ENCODE peak calls at places on chromosomes 2 and 18, in six cellular contexts. One of them, this sample, is unnamed.

GRCh38 chr2:86671304-86671981 is 47.8 kb upstream of the RNF103 start:
- DNase-seq in foreskin fibroblast: peak; percentile 39
- DNase-seq in ACHN: no peak
- DNase-seq in T follicular helper cell: no peak
- DNase-seq in hypothalamus: no peak
- DNase-seq in stimulated activated CD4-positive, alpha-beta T cell treated with anti-CD3 and anti-CD28 coated beads, Interleukin-2, amount 100 ng/mL, for 48 hours: no peak
- DNase-seq in this sample: no peak

GRCh38 chr2:15963977-15964670 is 23.8 kb downstream of the MYCN start:
- DNase-seq in foreskin fibroblast: no peak
- DNase-seq in ACHN: no peak
- DNase-seq in T follicular helper cell: no peak
- DNase-seq in hypothalamus: no peak
- DNase-seq in stimulated activated CD4-positive, alpha-beta T cell treated with anti-CD3 and anti-CD28 coated beads, Interleukin-2, amount 100 ng/mL, for 48 hours: no peak
- DNase-seq in this sample: no peak

GRCh38 chr2:235505210-235505741 is 11.4 kb downstream of the AGAP1 start:
- DNase-seq in foreskin fibroblast: no peak
- DNase-seq in ACHN: no peak
- DNase-seq in T follicular helper cell: no peak
- DNase-seq in hypothalamus: no peak
- DNase-seq in stimulated activated CD4-positive, alpha-beta T cell treated with anti-CD3 and anti-CD28 coated beads, Interleukin-2, amount 100 ng/mL, for 48 hours: no peak
- DNase-seq in this sample: no peak

GRCh38 chr18:36688020-36688965 is 140.5 kb downstream of the TPGS2 start:
- DNase-seq in foreskin fibroblast: peak; percentile 85
- DNase-seq in ACHN: peak; percentile 60
- DNase-seq in T follicular helper cell: no peak
- DNase-seq in hypothalamus: no peak
- DNase-seq in stimulated activated CD4-positive, alpha-beta T cell treated with anti-CD3 and anti-CD28 coated beads, Interleukin-2, amount 100 ng/mL, for 48 hours: peak; percentile 44
- DNase-seq in this sample: no peak

GRCh38 chr2:100291152-100291970 is 30.9 kb downstream of the LONRF2 start:
- DNase-seq in foreskin fibroblast: peak; percentile 74
- DNase-seq in ACHN: peak; percentile 94
- DNase-seq in T follicular helper cell: peak; percentile 8
- DNase-seq in hypothalamus: no peak
- DNase-seq in stimulated activated CD4-positive, alpha-beta T cell treated with anti-CD3 and anti-CD28 coated beads, Interleukin-2, amount 100 ng/mL, for 48 hours: peak; percentile 42
- DNase-seq in this sample: peak; percentile 21

GRCh38 chr18:54957987-54958386 is 1.3 kb downstream of the CCDC68 start:
- DNase-seq in foreskin fibroblast: peak; percentile 36
- DNase-seq in ACHN: no peak
- DNase-seq in T follicular helper cell: no peak
- DNase-seq in hypothalamus: no peak
- DNase-seq in stimulated activated CD4-positive, alpha-beta T cell treated with anti-CD3 and anti-CD28 coated beads, Interleukin-2, amount 100 ng/mL, for 48 hours: no peak
- DNase-seq in this sample: no peak

GRCh38 chr2:48420512-48421197 is 109.3 kb upstream of the STON1 start:
- DNase-seq in foreskin fibroblast: peak; percentile 96
- DNase-seq in ACHN: peak; percentile 87
- DNase-seq in T follicular helper cell: peak; percentile 84
- DNase-seq in hypothalamus: peak; percentile 45
- DNase-seq in stimulated activated CD4-positive, alpha-beta T cell treated with anti-CD3 and anti-CD28 coated beads, Interleukin-2, amount 100 ng/mL, for 48 hours: peak; percentile 97
- DNase-seq in this sample: peak; percentile 80

GRCh38 chr2:232434091-232434490 is 21.9 kb upstream of the ALPI start:
- DNase-seq in foreskin fibroblast: no peak
- DNase-seq in ACHN: no peak
- DNase-seq in T follicular helper cell: no peak
- DNase-seq in hypothalamus: no peak
- DNase-seq in stimulated activated CD4-positive, alpha-beta T cell treated with anti-CD3 and anti-CD28 coated beads, Interleukin-2, amount 100 ng/mL, for 48 hours: no peak
- DNase-seq in this sample: no peak

GRCh38 chr2:111172666-111173065 is 52.0 kb downstream of the BCL2L11 start:
- DNase-seq in foreskin fibroblast: no peak
- DNase-seq in ACHN: no peak
- DNase-seq in T follicular helper cell: no peak
- DNase-seq in hypothalamus: no peak
- DNase-seq in stimulated activated CD4-positive, alpha-beta T cell treated with anti-CD3 and anti-CD28 coated beads, Interleukin-2, amount 100 ng/mL, for 48 hours: no peak
- DNase-seq in this sample: no peak

GRCh38 chr2:178819147-178819875 is 12.1 kb upstream of the TTN start:
- DNase-seq in foreskin fibroblast: peak; percentile 9
- DNase-seq in ACHN: no peak
- DNase-seq in T follicular helper cell: no peak
- DNase-seq in hypothalamus: no peak
- DNase-seq in stimulated activated CD4-positive, alpha-beta T cell treated with anti-CD3 and anti-CD28 coated beads, Interleukin-2, amount 100 ng/mL, for 48 hours: no peak
- DNase-seq in this sample: no peak

GRCh38 chr18:2976733-2977132 is 36.2 kb downstream of the LPIN2 start:
- DNase-seq in foreskin fibroblast: no peak
- DNase-seq in ACHN: no peak
- DNase-seq in T follicular helper cell: no peak
- DNase-seq in hypothalamus: no peak
- DNase-seq in stimulated activated CD4-positive, alpha-beta T cell treated with anti-CD3 and anti-CD28 coated beads, Interleukin-2, amount 100 ng/mL, for 48 hours: no peak
- DNase-seq in this sample: no peak

GRCh38 chr2:151472966-151473365 is 63.3 kb downstream of the RIF1 start:
- DNase-seq in foreskin fibroblast: no peak
- DNase-seq in ACHN: no peak
- DNase-seq in T follicular helper cell: no peak
- DNase-seq in hypothalamus: no peak
- DNase-seq in stimulated activated CD4-positive, alpha-beta T cell treated with anti-CD3 and anti-CD28 coated beads, Interleukin-2, amount 100 ng/mL, for 48 hours: no peak
- DNase-seq in this sample: no peak

GRCh38 chr2:33230877-33231276 is 245.6 kb upstream of the RASGRP3 start:
- DNase-seq in foreskin fibroblast: no peak
- DNase-seq in ACHN: no peak
- DNase-seq in T follicular helper cell: no peak
- DNase-seq in hypothalamus: no peak
- DNase-seq in stimulated activated CD4-positive, alpha-beta T cell treated with anti-CD3 and anti-CD28 coated beads, Interleukin-2, amount 100 ng/mL, for 48 hours: no peak
- DNase-seq in this sample: no peak

GRCh38 chr18:50607374-50607933 is 47.6 kb downstream of the MAPK4 start:
- DNase-seq in foreskin fibroblast: no peak
- DNase-seq in ACHN: no peak
- DNase-seq in T follicular helper cell: no peak
- DNase-seq in hypothalamus: no peak
- DNase-seq in stimulated activated CD4-positive, alpha-beta T cell treated with anti-CD3 and anti-CD28 coated beads, Interleukin-2, amount 100 ng/mL, for 48 hours: no peak
- DNase-seq in this sample: no peak

GRCh38 chr2:67240507-67240906 is 156.6 kb upstream of the ETAA1 start:
- DNase-seq in foreskin fibroblast: peak; percentile 40
- DNase-seq in ACHN: no peak
- DNase-seq in T follicular helper cell: no peak
- DNase-seq in hypothalamus: no peak
- DNase-seq in stimulated activated CD4-positive, alpha-beta T cell treated with anti-CD3 and anti-CD28 coated beads, Interleukin-2, amount 100 ng/mL, for 48 hours: no peak
- DNase-seq in this sample: no peak

GRCh38 chr2:177882501-177882900 is 190.1 kb downstream of the PDE11A start:
- DNase-seq in foreskin fibroblast: no peak
- DNase-seq in ACHN: no peak
- DNase-seq in T follicular helper cell: no peak
- DNase-seq in hypothalamus: no peak
- DNase-seq in stimulated activated CD4-positive, alpha-beta T cell treated with anti-CD3 and anti-CD28 coated beads, Interleukin-2, amount 100 ng/mL, for 48 hours: no peak
- DNase-seq in this sample: no peak

GRCh38 chr2:218645126-218645525 is 14.3 kb downstream of the ZNF142 start:
- DNase-seq in foreskin fibroblast: peak; percentile 50
- DNase-seq in ACHN: peak; percentile 96
- DNase-seq in T follicular helper cell: no peak
- DNase-seq in hypothalamus: no peak
- DNase-seq in stimulated activated CD4-positive, alpha-beta T cell treated with anti-CD3 and anti-CD28 coated beads, Interleukin-2, amount 100 ng/mL, for 48 hours: no peak
- DNase-seq in this sample: no peak

GRCh38 chr2:160871096-160871495 is 289.1 kb upstream of the TANK start:
- DNase-seq in foreskin fibroblast: peak; percentile 8
- DNase-seq in ACHN: no peak
- DNase-seq in T follicular helper cell: no peak
- DNase-seq in hypothalamus: no peak
- DNase-seq in stimulated activated CD4-positive, alpha-beta T cell treated with anti-CD3 and anti-CD28 coated beads, Interleukin-2, amount 100 ng/mL, for 48 hours: no peak
- DNase-seq in this sample: no peak

GRCh38 chr18:45664824-45665763 is 49.8 kb downstream of the SLC14A2 start:
- DNase-seq in foreskin fibroblast: peak; percentile 85
- DNase-seq in ACHN: peak; percentile 62
- DNase-seq in T follicular helper cell: peak; percentile 44
- DNase-seq in hypothalamus: no peak
- DNase-seq in stimulated activated CD4-positive, alpha-beta T cell treated with anti-CD3 and anti-CD28 coated beads, Interleukin-2, amount 100 ng/mL, for 48 hours: peak; percentile 63
- DNase-seq in this sample: peak; percentile 34

GRCh38 chr2:45027051-45027450 is 17.8 kb upstream of the SIX2 start:
- DNase-seq in foreskin fibroblast: peak; percentile 44
- DNase-seq in ACHN: no peak
- DNase-seq in T follicular helper cell: no peak
- DNase-seq in hypothalamus: no peak
- DNase-seq in stimulated activated CD4-positive, alpha-beta T cell treated with anti-CD3 and anti-CD28 coated beads, Interleukin-2, amount 100 ng/mL, for 48 hours: no peak
- DNase-seq in this sample: no peak

GRCh38 chr18:35121531-35121930 is 80.3 kb downstream of the MAPRE2 start:
- DNase-seq in foreskin fibroblast: no peak
- DNase-seq in ACHN: no peak
- DNase-seq in T follicular helper cell: no peak
- DNase-seq in hypothalamus: no peak
- DNase-seq in stimulated activated CD4-positive, alpha-beta T cell treated with anti-CD3 and anti-CD28 coated beads, Interleukin-2, amount 100 ng/mL, for 48 hours: no peak
- DNase-seq in this sample: no peak